ENCODE peak calls at places on chromosomes 5 and 9, in nine cellular contexts. R is T1000; Q is iPS-NIHi11; F is NAMALWA; M is stimulated activated naive CD4-positive, alpha-beta T cell; K is posterior vena cava; P is activated T-helper 1 cell treated with anti-CD3 and anti-CD28 coated beads, Interleukin-2, amount 50 U/mL, for 16 hours; B is naive B cell; I is activated naive CD8-positive, alpha-beta T cell treated with anti-CD3 and anti-CD28 coated beads, Interleukin-2, amount 50 U/mL, for 24 hours. S is an unnamed sample.

GRCh38 chr5:150636391-150637244 is 3.8 kb upstream of the SYNPO start:
- DNase-seq in R (peak; percentile 11), Q (no peak), F (no peak), M (no peak), K (no peak), P (no peak), B (no peak), I (no peak), S (no peak)

GRCh38 chr9:130244548-130245165 is 20.9 kb upstream of the HMCN2 start:
- DNase-seq in R (no peak), Q (no peak), F (no peak), M (no peak), K (peak; percentile 74), P (no peak), B (no peak), I (no peak), S (no peak)

GRCh38 chr9:123423036-123423640 is 67.1 kb downstream of the CRB2 start:
- DNase-seq in R (no peak), Q (no peak), F (no peak), M (no peak), K (peak; percentile 49), P (no peak), B (no peak), I (no peak), S (no peak)

GRCh38 chr9:15543033-15543791 is 9.6 kb upstream of the CCDC171 start:
- DNase-seq in R (no peak), Q (no peak), F (no peak), M (no peak), K (no peak), P (no peak), B (no peak), I (no peak), S (no peak)

GRCh38 chr5:151600069-151600665 is 9.0 kb upstream of the FAT2 start:
- DNase-seq in R (no peak), Q (no peak), F (no peak), M (no peak), K (no peak), P (no peak), B (no peak), I (no peak), S (no peak)

GRCh38 chr9:136244116-136244775 is 1.4 kb downstream of the QSOX2 start:
- DNase-seq in R (no peak), Q (no peak), F (peak; percentile 93), M (no peak), K (no peak), P (no peak), B (peak; percentile 86), I (peak; percentile 74), S (peak; percentile 42)

GRCh38 chr9:136342191-136343120 is 15.1 kb downstream of the GPSM1 start:
- DNase-seq in R (peak; percentile 13), Q (peak; percentile 92), F (peak; percentile 88), M (peak; percentile 42), K (peak; percentile 95), P (no peak), B (peak; percentile 32), I (peak; percentile 79), S (peak; percentile 81)

GRCh38 chr9:70924905-70925547 is 196.4 kb downstream of the TRPM3 start:
- DNase-seq in R (peak; percentile 41), Q (peak; percentile 72), F (peak; percentile 64), M (no peak), K (no peak), P (no peak), B (no peak), I (no peak), S (peak; percentile 10)

GRCh38 chr5:71838286-71838685 is 119.2 kb downstream of the CARTPT start:
- DNase-seq in R (no peak), Q (no peak), F (no peak), M (no peak), K (no peak), P (no peak), B (no peak), I (no peak), S (no peak)